ENCODE peak calls at places on chromosomes 7 and 10, in seven cellular contexts. R is BE2C, S is body of pancreas, U is lower lobe of right lung, C is heart left ventricle, Z is left ventricle myocardium inferior, J is left lung. H is an unnamed sample.

GRCh38 chr10:12656518-12657142 is 307.3 kb downstream of the CAMK1D start:
- DNase-seq in R (no peak), S (peak), U (no peak), C (no peak), Z (no peak), J (no peak), H (no peak)

GRCh38 chr7:73477376-73477775 is 43.8 kb downstream of the FZD9 start:
- DNase-seq in R (no peak), S (no peak), U (no peak), C (no peak), Z (no peak), J (no peak), H (no peak)

GRCh38 chr7:159027091-159027802 is 117.4 kb downstream of the VIPR2 start:
- DNase-seq in R (no peak), S (no peak), U (no peak), C (no peak), Z (no peak), J (peak), H (no peak)

GRCh38 chr10:132646443-132647097 is 109.0 kb downstream of the INPP5A start:
- DNase-seq in R (no peak), S (no peak), U (peak), C (peak), Z (peak), J (peak), H (no peak)

GRCh38 chr10:70440296-70441160 is 953 bp downstream of the NODAL start:
- DNase-seq in R (no peak), S (no peak), U (no peak), C (no peak), Z (no peak), J (peak), H (no peak)

GRCh38 chr10:12605580-12606405 is 256.4 kb downstream of the CAMK1D start:
- DNase-seq in R (no peak), S (peak), U (peak), C (peak), Z (peak), J (peak), H (no peak)

GRCh38 chr7:148987751-148988512 is 40.4 kb downstream of the PDIA4 start:
- DNase-seq in R (no peak), S (peak), U (no peak), C (no peak), Z (no peak), J (no peak), H (no peak)

GRCh38 chr10:100562008-100562672 is 26.4 kb downstream of the HIF1AN start:
- DNase-seq in R (peak), S (peak), U (peak), C (peak), Z (peak), J (peak), H (peak)

GRCh38 chr7:137282043-137282442 is 61.5 kb downstream of the PTN start:
- DNase-seq in R (no peak), S (no peak), U (no peak), C (no peak), Z (no peak), J (no peak), H (no peak)

GRCh38 chr10:104445359-104445758 is 91.7 kb downstream of the CFAP58 start:
- DNase-seq in R (no peak), S (no peak), U (no peak), C (no peak), Z (no peak), J (no peak), H (no peak)

GRCh38 chr7:106050743-106051110 is 61.4 kb downstream of the SYPL1 start:
- DNase-seq in R (no peak), S (no peak), U (no peak), C (no peak), Z (no peak), J (no peak), H (no peak)

GRCh38 chr7:107744345-107744750 is 406 bp downstream of the CBLL1 start:
- DNase-seq in R (no peak), S (no peak), U (no peak), C (no peak), Z (no peak), J (no peak), H (no peak)

GRCh38 chr7:143458263-143458662 is 15.0 kb downstream of the TAS2R60 start:
- DNase-seq in R (no peak), S (peak), U (no peak), C (no peak), Z (no peak), J (no peak), H (no peak)

GRCh38 chr7:139068543-139069399 is 32.9 kb upstream of the ZC3HAV1L start:
- DNase-seq in R (no peak), S (no peak), U (no peak), C (no peak), Z (no peak), J (no peak), H (no peak)

GRCh38 chr7:70749831-70750230 is 382.1 kb upstream of the GALNT17 start:
- DNase-seq in R (no peak), S (no peak), U (no peak), C (no peak), Z (no peak), J (no peak), H (no peak)

GRCh38 chr10:78309536-78310237 is 276.0 kb downstream of the RPS24 start:
- DNase-seq in R (no peak), S (no peak), U (no peak), C (peak), Z (no peak), J (no peak), H (peak)

GRCh38 chr10:52668024-52668423 is 104.6 kb downstream of the MBL2 start:
- DNase-seq in R (no peak), S (no peak), U (no peak), C (no peak), Z (no peak), J (no peak), H (no peak)

DNA sequence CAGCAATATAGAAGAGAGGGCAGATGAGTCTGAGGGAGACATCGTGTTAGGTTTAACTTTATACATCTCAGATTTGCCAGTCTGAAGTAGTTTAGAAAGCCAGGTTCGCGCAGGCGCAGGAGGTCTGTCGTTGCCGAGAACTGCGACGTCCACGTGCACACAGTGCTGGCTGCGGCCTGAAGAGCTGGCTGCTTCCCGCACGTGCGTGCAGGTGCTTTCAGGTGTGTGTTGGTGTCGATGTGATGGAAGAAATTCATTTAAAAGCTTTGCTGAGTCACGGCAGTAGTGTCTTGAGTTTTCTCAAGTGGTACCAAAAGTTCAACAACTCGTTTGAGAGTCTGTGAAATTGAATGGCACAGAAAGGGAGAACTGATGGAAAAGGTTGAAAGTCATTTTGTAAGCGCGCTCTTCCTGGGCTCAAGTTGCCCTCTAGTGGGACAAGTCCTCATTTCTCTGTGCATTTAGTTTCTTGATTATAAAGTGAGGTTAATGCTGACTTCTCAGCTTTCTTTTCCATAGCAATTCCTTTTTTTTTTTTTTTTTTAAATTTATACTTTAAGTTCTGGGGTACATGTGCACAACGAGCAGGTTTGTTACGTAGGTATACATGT is 18.7 kb downstream of the WDR37 start:
- DNase-seq in R (no peak), S (no peak), U (peak), C (no peak), Z (no peak), J (peak), H (no peak)
- TF ChIP-seq CTCF in R (peak), S (peak), U (no peak), C (peak), Z (peak), J (peak), H (peak)

GRCh38 chr7:53358301-53358700 is 322.9 kb downstream of the POM121L12 start:
- DNase-seq in R (no peak), S (no peak), U (no peak), C (no peak), Z (no peak), J (no peak), H (no peak)
- TF ChIP-seq CTCF in R (peak), S (no peak), U (no peak), C (peak), Z (no peak), J (no peak), H (no peak)

GRCh38 chr10:6036861-6037321 is 25.3 kb downstream of the IL2RA start:
- DNase-seq in R (no peak), S (no peak), U (no peak), C (no peak), Z (no peak), J (no peak), H (no peak)

GRCh38 chr10:6035101-6035834 is 26.9 kb downstream of the IL2RA start:
- DNase-seq in R (no peak), S (no peak), U (no peak), C (no peak), Z (no peak), J (no peak), H (peak)

GRCh38 chr10:6035926-6036575 is 26.1 kb downstream of the IL2RA start:
- DNase-seq in R (no peak), S (no peak), U (no peak), C (no peak), Z (no peak), J (no peak), H (peak)

GRCh38 chr10:6037975-6038624 is 24.1 kb downstream of the IL2RA start:
- DNase-seq in R (no peak), S (no peak), U (no peak), C (no peak), Z (no peak), J (no peak), H (no peak)

GRCh38 chr10:6037422-6037821 is 24.7 kb downstream of the IL2RA start:
- DNase-seq in R (no peak), S (no peak), U (no peak), C (no peak), Z (no peak), J (no peak), H (no peak)
- TF ChIP-seq CTCF in R (no peak), S (no peak), U (no peak), C (no peak), Z (no peak), J (no peak), H (no peak)

GRCh38 chr10:28302668-28303488 is at the start of gene MPP7:
- DNase-seq in R (peak), S (peak), U (peak), C (peak), Z (peak), J (peak), H (peak)
- TF ChIP-seq CTCF in R (no peak), S (peak), U (peak), C (peak), Z (peak), J (peak), H (peak)

DNA sequence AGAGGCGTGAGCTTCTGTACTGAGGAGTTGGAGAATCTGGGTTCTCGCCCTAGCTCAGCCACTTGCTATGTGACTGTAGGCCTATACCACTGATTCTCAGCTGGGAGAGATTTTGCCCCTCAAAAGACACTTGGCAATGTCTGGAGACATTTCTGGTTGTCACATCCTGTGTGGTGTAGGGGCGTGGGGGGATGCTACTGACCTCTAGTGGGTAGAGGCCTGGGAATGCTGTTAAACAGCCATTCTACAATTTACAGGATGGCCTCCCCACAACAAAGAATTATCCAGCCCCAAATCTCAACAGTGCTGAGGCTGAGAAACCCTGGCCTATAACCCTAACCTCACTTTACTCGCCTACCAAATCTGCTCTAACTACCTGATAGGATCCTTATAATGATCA is 58.8 kb upstream of the GAD2 start:
- DNase-seq in R (no peak), S (no peak), U (no peak), C (no peak), Z (no peak), J (no peak), H (no peak)
- TF ChIP-seq CTCF in R (no peak), S (no peak), U (no peak), C (no peak), Z (no peak), J (no peak), H (no peak)

GRCh38 chr7:39084344-39084743 is 106.6 kb downstream of the POU6F2 start:
- DNase-seq in R (no peak), S (no peak), U (no peak), C (no peak), Z (no peak), J (no peak), H (no peak)
- TF ChIP-seq CTCF in R (no peak), S (no peak), U (no peak), C (no peak), Z (no peak), J (no peak), H (no peak)

DNA sequence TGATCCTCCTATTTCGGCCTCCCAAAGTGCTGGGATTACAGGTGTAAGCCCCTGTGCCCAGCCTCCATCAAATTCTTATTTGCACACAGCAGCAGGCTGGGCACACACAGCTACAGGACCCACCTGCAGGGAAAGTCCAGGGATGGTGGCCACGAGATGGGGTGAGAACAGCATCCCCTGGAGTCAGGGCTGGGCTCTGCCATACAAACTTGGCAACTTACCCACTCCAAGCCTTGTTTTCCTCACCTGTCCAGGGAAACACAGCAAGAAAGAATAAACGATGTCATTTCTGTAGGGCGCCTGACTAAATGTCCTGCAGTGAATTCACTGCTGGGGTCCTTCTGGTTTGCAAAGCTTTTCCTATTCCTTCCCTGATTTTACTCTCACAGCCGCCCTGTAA is 5.5 kb downstream of the MYH16 start:
- DNase-seq in R (no peak), S (no peak), U (no peak), C (no peak), Z (no peak), J (no peak), H (no peak)
- TF ChIP-seq CTCF in R (no peak), S (no peak), U (no peak), C (no peak), Z (no peak), J (no peak), H (no peak)

GRCh38 chr10:17617031-17617911 is at the start of gene HACD1:
- DNase-seq in R (peak), S (peak), U (peak), C (peak), Z (peak), J (peak), H (peak)
- TF ChIP-seq CTCF in R (peak), S (no peak), U (peak), C (no peak), Z (no peak), J (no peak), H (peak)

GRCh38 chr10:125562737-125563136 is 120.2 kb downstream of the TEX36 start:
- DNase-seq in R (no peak), S (no peak), U (no peak), C (no peak), Z (no peak), J (no peak), H (no peak)
- TF ChIP-seq CTCF in R (peak), S (no peak), U (no peak), C (no peak), Z (no peak), J (no peak), H (peak)

GRCh38 chr10:48503293-48503911 is 101.5 kb downstream of the ARHGAP22 start:
- DNase-seq in R (no peak), S (no peak), U (no peak), C (no peak), Z (no peak), J (no peak), H (no peak)

GRCh38 chr10:48504141-48504885 is 100.6 kb downstream of the ARHGAP22 start:
- DNase-seq in R (no peak), S (no peak), U (no peak), C (no peak), Z (no peak), J (no peak), H (peak)

GRCh38 chr10:48506147-48506917 is 98.5 kb downstream of the ARHGAP22 start:
- DNase-seq in R (peak), S (no peak), U (no peak), C (no peak), Z (no peak), J (no peak), H (peak)

GRCh38 chr10:48507494-48507893 is 97.4 kb downstream of the ARHGAP22 start:
- DNase-seq in R (no peak), S (no peak), U (no peak), C (no peak), Z (no peak), J (no peak), H (no peak)

GRCh38 chr10:48505394-48506112 is 99.3 kb downstream of the ARHGAP22 start:
- DNase-seq in R (peak), S (peak), U (no peak), C (no peak), Z (no peak), J (no peak), H (peak)
- TF ChIP-seq CTCF in R (peak), S (no peak), U (no peak), C (no peak), Z (no peak), J (no peak), H (no peak)

H was measured in type B pancreatic cell.